ENCODE peak calls at places on chromosome 11, in five cellular contexts. V, I, D, B and L are unnamed samples.

GRCh38 chr11:104968365-104968855 is at the start of gene CASP4:
- DNase-seq in B (no peak), D (no peak), V (peak; percentile 32), I (peak; percentile 16), L (no peak)

GRCh38 chr11:27807594-27807993 is 107.3 kb upstream of the BDNF start:
- DNase-seq in D (no peak), B (no peak), V (no peak), I (no peak), L (no peak)

GRCh38 chr11:84316866-84317560 is 1030.8 kb upstream of the CCDC90B start:
- DNase-seq in B (no peak), V (peak; percentile 56), I (no peak), D (no peak), L (peak; percentile 73)

GRCh38 chr11:26199341-26199740 is 132.6 kb upstream of the ANO3 start:
- DNase-seq in V (peak; percentile 28), D (no peak), I (no peak), B (no peak), L (no peak)

GRCh38 chr11:132358573-132358953 is 988.1 kb downstream of the NTM start:
- DNase-seq in D (no peak), B (no peak), I (no peak), V (no peak), L (no peak)

GRCh38 chr11:82865841-82866240 is 34.4 kb downstream of the PRCP start:
- DNase-seq in D (no peak), I (no peak), B (no peak), V (peak; percentile 8), L (no peak)

GRCh38 chr11:61020706-61021235 is 49.3 kb downstream of the CD6 start:
- DNase-seq in B (no peak), I (no peak), D (no peak), V (no peak), L (no peak)

GRCh38 chr11:134643519-134644042 is 231.5 kb upstream of the B3GAT1 start:
- DNase-seq in B (no peak), V (no peak), I (no peak), D (no peak), L (no peak)

GRCh38 chr11:132111781-132112380 is 741.5 kb downstream of the NTM start:
- DNase-seq in I (no peak), D (no peak), V (peak; percentile 83), B (no peak), L (no peak)

GRCh38 chr11:130437848-130438247 is 9.4 kb upstream of the ADAMTS8 start:
- DNase-seq in D (no peak), V (no peak), B (no peak), I (no peak), L (no peak)

GRCh38 chr11:128884703-128885338 is 6.3 kb upstream of the KCNJ5 start:
- DNase-seq in D (peak; percentile 49), V (peak; percentile 45), I (peak; percentile 76), B (no peak), L (peak; percentile 75)

GRCh38 chr11:78416285-78417174 is 1.1 kb downstream of the GAB2 start:
- DNase-seq in D (peak; percentile 81), V (peak; percentile 84), I (peak; percentile 86), B (peak; percentile 89), L (peak; percentile 90)

GRCh38 chr11:33551051-33551450 is 149.6 kb downstream of the C11orf91 start:
- DNase-seq in D (no peak), I (no peak), B (no peak), V (no peak), L (no peak)

GRCh38 chr11:56841210-56841810 is 92.8 kb upstream of the OR9G4 start:
- DNase-seq in B (no peak), D (peak; percentile 63), V (peak; percentile 64), I (peak; percentile 57), L (peak; percentile 22)

GRCh38 chr11:63939351-63939920 is 634 bp downstream of the NAA40 start:
- DNase-seq in I (peak; percentile 26), B (no peak), D (no peak), V (no peak), L (no peak)

GRCh38 chr11:72673943-72674828 is at the start of gene PDE2A:
- DNase-seq in V (no peak), I (no peak), B (no peak), D (no peak), L (no peak)

GRCh38 chr11:114256898-114257286 is 39.3 kb upstream of the NNMT start:
- DNase-seq in V (no peak), I (no peak), B (no peak), D (no peak), L (no peak)

GRCh38 chr11:45089251-45089650 is 57.2 kb upstream of the PRDM11 start:
- DNase-seq in I (peak; percentile 59), V (peak; percentile 50), D (no peak), B (no peak), L (no peak)

GRCh38 chr11:1881442-1882264 is 10.0 kb downstream of the PRR33 start:
- DNase-seq in I (no peak), B (no peak), V (no peak), D (no peak), L (peak; percentile 57)

GRCh38 chr11:63866211-63866610 is 27.3 kb downstream of the MARK2 start:
- DNase-seq in B (peak; percentile 79), V (peak; percentile 20), I (peak; percentile 85), D (no peak), L (no peak)

GRCh38 chr11:43691332-43691731 is 10.8 kb downstream of the HSD17B12 start:
- DNase-seq in I (no peak), B (no peak), D (no peak), V (no peak), L (no peak)

GRCh38 chr11:2522636-2523255 is 77.9 kb downstream of the KCNQ1 start:
- DNase-seq in D (no peak), V (no peak), B (peak; percentile 29), I (peak; percentile 4), L (peak; percentile 2)

GRCh38 chr11:115170133-115170815 is 333.9 kb downstream of the CADM1 start:
- DNase-seq in D (peak; percentile 16), I (peak; percentile 37), B (no peak), V (peak; percentile 29), L (peak; percentile 22)

GRCh38 chr11:64619196-64619595 is 28.2 kb downstream of the SLC22A12 start:
- DNase-seq in B (peak; percentile 62), V (no peak), I (no peak), D (no peak), L (no peak)

GRCh38 chr11:134069426-134069921 is 602 bp downstream of the JAM3 start:
- DNase-seq in V (peak; percentile 9), D (peak; percentile 49), I (no peak), B (no peak), L (peak; percentile 63)

GRCh38 chr11:75344186-75344585 is 7.3 kb downstream of the ARRB1 start:
- DNase-seq in I (no peak), D (no peak), V (no peak), B (no peak), L (no peak)

GRCh38 chr11:12083380-12083779 is 27.0 kb upstream of the MICAL2 start:
- DNase-seq in V (no peak), D (no peak), I (no peak), B (no peak), L (peak; percentile 52)

GRCh38 chr11:125931681-125932080 is 14.2 kb upstream of the VSIG10L2 start:
- DNase-seq in V (no peak), B (no peak), I (no peak), D (no peak), L (no peak)

GRCh38 chr11:94771390-94771789 is 3.2 kb downstream of the AMOTL1 start:
- DNase-seq in D (no peak), B (no peak), I (no peak), V (no peak), L (no peak)

GRCh38 chr11:56932572-56933235 is 56.0 kb upstream of the OR5AK2 start:
- DNase-seq in I (no peak), V (peak; percentile 79), D (no peak), B (no peak), L (no peak)

GRCh38 chr11:122983438-122984185 is 2.0 kb upstream of the BSX start:
- DNase-seq in D (no peak), B (no peak), V (no peak), I (no peak), L (no peak)

GRCh38 chr11:1564535-1565172 is 7.4 kb downstream of the DUSP8 start:
- DNase-seq in I (peak; percentile 69), V (peak; percentile 87), B (no peak), D (no peak), L (peak; percentile 88)

GRCh38 chr11:1073261-1073724 is 1.4 kb upstream of the MUC2 start:
- DNase-seq in I (peak; percentile 86), D (no peak), V (peak; percentile 17), B (peak; percentile 75), L (peak; percentile 45)

GRCh38 chr11:107042748-107043147 is 24.5 kb upstream of the GUCY1A2 start:
- DNase-seq in B (no peak), V (no peak), I (no peak), D (no peak), L (no peak)

GRCh38 chr11:57207160-57207559 is 25.4 kb downstream of the LRRC55 start:
- DNase-seq in D (no peak), I (no peak), V (no peak), B (no peak), L (no peak)

GRCh38 chr11:114058871-114059277 is 637 bp upstream of the ZBTB16 start:
- DNase-seq in V (no peak), B (peak; percentile 67), D (no peak), I (peak; percentile 51), L (no peak)

DNA sequence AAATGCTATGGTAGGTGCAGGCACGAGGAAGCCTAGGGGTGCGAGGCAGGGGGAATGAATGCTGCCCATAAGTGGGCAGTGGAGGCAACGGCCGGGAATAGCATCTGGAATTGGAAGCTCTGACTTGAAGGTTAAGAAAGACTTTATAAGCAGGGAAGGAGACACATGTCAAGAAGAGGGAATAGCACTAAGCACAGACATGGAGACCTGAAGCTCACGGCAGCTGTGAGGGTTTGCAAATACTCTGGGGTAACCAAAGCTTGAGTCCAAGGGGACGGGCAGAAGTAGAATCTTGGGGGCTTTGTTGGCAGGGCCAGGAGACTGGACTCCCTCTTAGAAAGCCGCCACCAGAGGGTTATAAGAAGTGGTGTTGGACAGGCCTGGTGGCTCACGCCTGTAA is 112.6 kb downstream of the CEP164 start:
- DNase-seq in V (no peak), B (no peak), I (no peak), D (no peak), L (no peak)
- H3K27me3 ChIP-seq in V (peaks cover 23% of the 10 kb centered on the region), B (peaks cover 16% of the 10 kb centered on the region), I (peaks cover 6% of the 10 kb centered on the region), D (peaks cover 39% of the 10 kb centered on the region), L (no peaks in the 10 kb centered on the region)

GRCh38 chr11:18498039-18498438 is 28.7 kb downstream of the TSG101 start:
- DNase-seq in I (no peak), D (no peak), V (no peak), B (no peak), L (no peak)
- H3K27me3 ChIP-seq in I (no peaks in the 10 kb centered on the region), D (no peaks in the 10 kb centered on the region), V (no peaks in the 10 kb centered on the region), B (no peaks in the 10 kb centered on the region), L (no peaks in the 10 kb centered on the region)

GRCh38 chr11:20308601-20309000 is 54.9 kb upstream of the HTATIP2 start:
- DNase-seq in I (no peak), V (no peak), B (no peak), D (no peak), L (peak; percentile 99)
- H3K27me3 ChIP-seq in I (no peaks in the 10 kb centered on the region), V (no peaks in the 10 kb centered on the region), B (peaks cover 7% of the 10 kb centered on the region), D (peaks cover 6% of the 10 kb centered on the region), L (no peaks in the 10 kb centered on the region)

DNA sequence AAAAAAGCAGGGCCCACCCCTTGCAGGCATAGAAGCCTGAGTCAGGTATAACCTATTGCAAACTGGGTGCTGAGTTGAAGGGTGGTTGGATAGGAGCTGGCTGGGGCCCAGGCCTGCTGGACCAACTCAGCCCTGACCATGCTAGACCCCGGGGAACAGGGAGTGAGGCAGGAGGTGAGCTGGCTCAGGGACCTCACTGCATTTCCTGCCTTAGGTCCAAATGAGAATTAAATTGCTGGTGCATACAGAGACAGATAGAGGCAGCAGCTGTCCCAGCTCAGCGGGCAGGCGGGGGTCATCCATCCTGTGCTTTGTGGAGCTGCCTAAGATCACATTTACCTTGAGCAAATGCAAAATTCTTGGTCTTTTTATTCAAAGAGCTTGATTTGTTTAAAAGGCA is 25.2 kb downstream of the USH1C start:
- DNase-seq in B (no peak), V (no peak), I (no peak), D (no peak), L (peak; percentile 56)
- H3K27me3 ChIP-seq in B (no peaks in the 10 kb centered on the region), V (no peaks in the 10 kb centered on the region), I (no peaks in the 10 kb centered on the region), D (no peaks in the 10 kb centered on the region), L (no peaks in the 10 kb centered on the region)